ENCODE peak calls at places on chromosomes 12 and 14, in four cellular contexts. G is CD8-positive, alpha-beta T cell; O is stimulated activated CD4-positive, alpha-beta T cell treated with anti-CD3 and anti-CD28 coated beads, Interleukin-15, amount 100 ng/mL, for 1 hour; M is colonic mucosa. Q is an unnamed sample.

GRCh38 chr14:99671230-99672224 is 12.6 kb upstream of the CYP46A1 start:
- DNase-seq in G (no peak), M (peak; percentile 24), O (no peak), Q (peak; percentile 50)

GRCh38 chr12:89768586-89769482 is 60.2 kb upstream of the ATP2B1 start:
- DNase-seq in M (no peak), O (no peak), G (no peak), Q (no peak)

GRCh38 chr14:96104469-96105057 is 65.4 kb downstream of the C14orf132 start:
- DNase-seq in O (no peak), G (no peak), M (peak; percentile 79), Q (peak; percentile 86)

GRCh38 chr12:90683871-90684270 is 271.1 kb downstream of the CCER1 start:
- DNase-seq in O (no peak), G (no peak), M (no peak), Q (no peak)

GRCh38 chr14:54481695-54482094 is 7.1 kb downstream of the GMFB start:
- DNase-seq in M (no peak), G (no peak), O (no peak), Q (no peak)

GRCh38 chr12:27331299-27331926 is 1.2 kb upstream of the BMAL2 start:
- DNase-seq in M (no peak), O (no peak), G (no peak), Q (no peak)

GRCh38 chr12:113242560-113242959 is 21.3 kb downstream of the TPCN1 start:
- DNase-seq in M (no peak), G (no peak), O (no peak), Q (no peak)

GRCh38 chr14:89445252-89445973 is 28.4 kb upstream of the FOXN3 start:
- DNase-seq in M (no peak), O (no peak), G (peak; percentile 28), Q (no peak)

GRCh38 chr14:21069388-21070082 is 569 bp upstream of the ARHGEF40 start:
- DNase-seq in G (no peak), M (no peak), O (no peak), Q (no peak)

GRCh38 chr14:53955671-53956426 is 776 bp downstream of the BMP4 start:
- DNase-seq in O (no peak), G (no peak), M (peak; percentile 75), Q (peak; percentile 78)

GRCh38 chr14:38989917-38990546 is 113.0 kb downstream of the SEC23A start:
- DNase-seq in M (no peak), G (no peak), O (no peak), Q (no peak)

GRCh38 chr12:27474344-27474743 is 27.8 kb downstream of the SMCO2 start:
- DNase-seq in O (no peak), G (no peak), M (no peak), Q (no peak)